ENCODE peak calls at places on chromosome 11, in six cellular contexts. T is chondrocyte; D is GF-D8; N is activated T-helper 1 cell treated with Interleukin-2 at 50 U/mL for 16 hours; Z is choroid plexus epithelial cell; E is stimulated activated CD4-positive, alpha-beta T cell treated with anti-CD3 and anti-CD28 coated beads, Interleukin-2, amount 100 ng/mL, for 48 hours. L is an unnamed sample.

GRCh38 chr11:99316761-99317475 is 296.2 kb downstream of the CNTN5 start:
- DNase-seq in T (no peak), D (no peak), E (no peak), N (no peak), Z (no peak), L (no peak)

GRCh38 chr11:62506413-62506940 is 40.1 kb downstream of the AHNAK start:
- DNase-seq in E (no peak), Z (no peak), T (no peak), N (no peak), D (no peak), L (no peak)

GRCh38 chr11:124841186-124841585 is 24.0 kb upstream of the ROBO3 start:
- DNase-seq in E (no peak), D (no peak), Z (no peak), T (no peak), N (no peak), L (no peak)

GRCh38 chr11:122071680-122072321 is 44.2 kb downstream of the BLID start:
- DNase-seq in Z (no peak), D (no peak), N (no peak), T (no peak), E (no peak), L (no peak)

GRCh38 chr11:93842461-93842860 is 8.0 kb downstream of the VSTM5 start:
- DNase-seq in N (no peak), T (no peak), E (no peak), D (no peak), Z (peak; percentile 38), L (no peak)

GRCh38 chr11:85826096-85826855 is 15.3 kb upstream of the SYTL2 start:
- DNase-seq in D (no peak), E (peak; percentile 21), Z (peak; percentile 55), N (no peak), T (no peak), L (no peak)

GRCh38 chr11:66111158-66111557 is 41.1 kb downstream of the PACS1 start:
- DNase-seq in T (no peak), N (no peak), D (no peak), E (no peak), Z (no peak), L (no peak)

GRCh38 chr11:31441296-31441695 is 68.1 kb downstream of the IMMP1L start:
- DNase-seq in N (no peak), E (no peak), D (no peak), Z (no peak), T (no peak), L (no peak)

GRCh38 chr11:23284626-23285025 is 424.4 kb upstream of the CCDC179 start:
- DNase-seq in D (no peak), N (no peak), Z (peak; percentile 65), T (no peak), E (no peak), L (no peak)

GRCh38 chr11:35735903-35736302 is 73.3 kb downstream of the TRIM44 start:
- DNase-seq in D (no peak), T (no peak), E (no peak), Z (no peak), N (no peak), L (no peak)

GRCh38 chr11:79212711-79213110 is 228.1 kb downstream of the TENM4 start:
- DNase-seq in Z (no peak), T (no peak), N (no peak), E (no peak), D (no peak), L (no peak)

GRCh38 chr11:86664930-86665329 is 7.5 kb downstream of the ME3 start:
- DNase-seq in E (no peak), D (no peak), T (no peak), N (no peak), Z (no peak), L (no peak)

GRCh38 chr11:46421257-46421880 is 29.8 kb upstream of the CHRM4 start:
- DNase-seq in D (no peak), E (no peak), Z (no peak), T (no peak), N (no peak), L (no peak)

GRCh38 chr11:110907629-110908028 is 195.4 kb upstream of the ARHGAP20 start:
- DNase-seq in T (no peak), N (no peak), Z (peak; percentile 99), D (peak; percentile 97), E (no peak), L (no peak)

GRCh38 chr11:91795139-91795887 is 429.3 kb upstream of the FAT3 start:
- DNase-seq in E (no peak), T (no peak), N (no peak), Z (peak; percentile 16), D (no peak), L (no peak)

GRCh38 chr11:112770017-112770416 is 191.2 kb upstream of the NCAM1 start:
- DNase-seq in N (no peak), T (no peak), Z (no peak), D (no peak), E (no peak), L (no peak)

GRCh38 chr11:117458275-117459120 is 130.8 kb downstream of the CEP164 start:
- DNase-seq in T (no peak), D (no peak), Z (no peak), N (no peak), E (no peak), L (no peak)

GRCh38 chr11:113926273-113927183 is 21.9 kb downstream of the HTR3B start:
- DNase-seq in E (no peak), N (no peak), D (no peak), Z (peak; percentile 15), T (no peak), L (no peak)

GRCh38 chr11:15801126-15801525 is 555.2 kb downstream of the SOX6 start:
- DNase-seq in N (no peak), Z (no peak), E (no peak), D (no peak), T (no peak), L (no peak)

GRCh38 chr11:76634934-76635333 is 35.6 kb downstream of the LRRC32 start:
- DNase-seq in D (no peak), T (no peak), Z (no peak), E (no peak), N (no peak), L (no peak)

GRCh38 chr11:20097319-20098221 is 62.7 kb downstream of the DBX1 start:
- DNase-seq in D (no peak), N (no peak), Z (peak; percentile 83), E (no peak), T (no peak), L (no peak)